ENCODE peak calls at places on chromosome 20, in six cellular contexts. One of them, this sample, is unnamed.

GRCh38 chr20:3797226-3797545 is 1.1 kb downstream of the CDC25B start:
- DNase-seq in cardiac muscle cell: no peak
- DNase-seq in osteocyte: no peak
- DNase-seq in stimulated activated naive CD8-positive, alpha-beta T cell treated with anti-CD3 and anti-CD28 coated beads, Interleukin-15, Interleukin-2, amounts not matched to agents 100 U/mL and 50 U/mL, for 24 hours: no peak
- DNase-seq in left lobe of liver: no peak
- DNase-seq in effector memory CD8-positive, alpha-beta T cell: no peak
- DNase-seq in this sample: no peak

GRCh38 chr20:36572701-36573102 is 695 bp upstream of the TGIF2 start:
- DNase-seq in cardiac muscle cell: peak; percentile 36
- DNase-seq in osteocyte: no peak
- DNase-seq in stimulated activated naive CD8-positive, alpha-beta T cell treated with anti-CD3 and anti-CD28 coated beads, Interleukin-15, Interleukin-2, amounts not matched to agents 100 U/mL and 50 U/mL, for 24 hours: peak; percentile 71
- DNase-seq in left lobe of liver: peak; percentile 54
- DNase-seq in effector memory CD8-positive, alpha-beta T cell: no peak
- DNase-seq in this sample: no peak

GRCh38 chr20:25250508-25250907 is 2.6 kb downstream of the PYGB start:
- DNase-seq in cardiac muscle cell: no peak
- DNase-seq in osteocyte: no peak
- DNase-seq in stimulated activated naive CD8-positive, alpha-beta T cell treated with anti-CD3 and anti-CD28 coated beads, Interleukin-15, Interleukin-2, amounts not matched to agents 100 U/mL and 50 U/mL, for 24 hours: no peak
- DNase-seq in left lobe of liver: no peak
- DNase-seq in effector memory CD8-positive, alpha-beta T cell: no peak
- DNase-seq in this sample: no peak

GRCh38 chr20:43766395-43766794 is 39.6 kb upstream of the GTSF1L start:
- DNase-seq in cardiac muscle cell: no peak
- DNase-seq in osteocyte: no peak
- DNase-seq in stimulated activated naive CD8-positive, alpha-beta T cell treated with anti-CD3 and anti-CD28 coated beads, Interleukin-15, Interleukin-2, amounts not matched to agents 100 U/mL and 50 U/mL, for 24 hours: no peak
- DNase-seq in left lobe of liver: no peak
- DNase-seq in effector memory CD8-positive, alpha-beta T cell: no peak
- DNase-seq in this sample: no peak

GRCh38 chr20:20664795-20665194 is 47.6 kb downstream of the RALGAPA2 start:
- DNase-seq in cardiac muscle cell: peak; percentile 49
- DNase-seq in osteocyte: no peak
- DNase-seq in stimulated activated naive CD8-positive, alpha-beta T cell treated with anti-CD3 and anti-CD28 coated beads, Interleukin-15, Interleukin-2, amounts not matched to agents 100 U/mL and 50 U/mL, for 24 hours: no peak
- DNase-seq in left lobe of liver: no peak
- DNase-seq in effector memory CD8-positive, alpha-beta T cell: no peak
- DNase-seq in this sample: no peak

GRCh38 chr20:53157443-53158408 is 185.6 kb downstream of the TSHZ2 start:
- DNase-seq in cardiac muscle cell: no peak
- DNase-seq in osteocyte: no peak
- DNase-seq in stimulated activated naive CD8-positive, alpha-beta T cell treated with anti-CD3 and anti-CD28 coated beads, Interleukin-15, Interleukin-2, amounts not matched to agents 100 U/mL and 50 U/mL, for 24 hours: peak; percentile 48
- DNase-seq in left lobe of liver: peak; percentile 46
- DNase-seq in effector memory CD8-positive, alpha-beta T cell: peak; percentile 38
- DNase-seq in this sample: no peak

GRCh38 chr20:19335341-19335740 is 122.9 kb downstream of the SLC24A3 start:
- DNase-seq in cardiac muscle cell: no peak
- DNase-seq in osteocyte: no peak
- DNase-seq in stimulated activated naive CD8-positive, alpha-beta T cell treated with anti-CD3 and anti-CD28 coated beads, Interleukin-15, Interleukin-2, amounts not matched to agents 100 U/mL and 50 U/mL, for 24 hours: no peak
- DNase-seq in left lobe of liver: no peak
- DNase-seq in effector memory CD8-positive, alpha-beta T cell: no peak
- DNase-seq in this sample: no peak

GRCh38 chr20:34995192-34995591 is 39.5 kb downstream of the MYH7B start:
- DNase-seq in cardiac muscle cell: no peak
- DNase-seq in osteocyte: no peak
- DNase-seq in stimulated activated naive CD8-positive, alpha-beta T cell treated with anti-CD3 and anti-CD28 coated beads, Interleukin-15, Interleukin-2, amounts not matched to agents 100 U/mL and 50 U/mL, for 24 hours: no peak
- DNase-seq in left lobe of liver: no peak
- DNase-seq in effector memory CD8-positive, alpha-beta T cell: no peak
- DNase-seq in this sample: no peak

GRCh38 chr20:11035211-11035610 is 361.4 kb upstream of the JAG1 start:
- DNase-seq in cardiac muscle cell: no peak
- DNase-seq in osteocyte: no peak
- DNase-seq in stimulated activated naive CD8-positive, alpha-beta T cell treated with anti-CD3 and anti-CD28 coated beads, Interleukin-15, Interleukin-2, amounts not matched to agents 100 U/mL and 50 U/mL, for 24 hours: no peak
- DNase-seq in left lobe of liver: no peak
- DNase-seq in effector memory CD8-positive, alpha-beta T cell: no peak
- DNase-seq in this sample: no peak

GRCh38 chr20:32898721-32899120 is 40.0 kb downstream of the EFCAB8 start:
- DNase-seq in cardiac muscle cell: no peak
- DNase-seq in osteocyte: no peak
- DNase-seq in stimulated activated naive CD8-positive, alpha-beta T cell treated with anti-CD3 and anti-CD28 coated beads, Interleukin-15, Interleukin-2, amounts not matched to agents 100 U/mL and 50 U/mL, for 24 hours: no peak
- DNase-seq in left lobe of liver: no peak
- DNase-seq in effector memory CD8-positive, alpha-beta T cell: no peak
- DNase-seq in this sample: no peak

GRCh38 chr20:36344517-36345132 is 38.5 kb downstream of the DLGAP4 start:
- DNase-seq in cardiac muscle cell: peak; percentile 93
- DNase-seq in osteocyte: no peak
- DNase-seq in stimulated activated naive CD8-positive, alpha-beta T cell treated with anti-CD3 and anti-CD28 coated beads, Interleukin-15, Interleukin-2, amounts not matched to agents 100 U/mL and 50 U/mL, for 24 hours: peak; percentile 28
- DNase-seq in left lobe of liver: no peak
- DNase-seq in effector memory CD8-positive, alpha-beta T cell: peak; percentile 10
- DNase-seq in this sample: peak; percentile 15

GRCh38 chr20:58718121-58718563 is 25.5 kb downstream of the NPEPL1 start:
- DNase-seq in cardiac muscle cell: no peak
- DNase-seq in osteocyte: no peak
- DNase-seq in stimulated activated naive CD8-positive, alpha-beta T cell treated with anti-CD3 and anti-CD28 coated beads, Interleukin-15, Interleukin-2, amounts not matched to agents 100 U/mL and 50 U/mL, for 24 hours: no peak
- DNase-seq in left lobe of liver: peak; percentile 40
- DNase-seq in effector memory CD8-positive, alpha-beta T cell: no peak
- DNase-seq in this sample: no peak

GRCh38 chr20:17964632-17965031 is 4.0 kb downstream of the SNX5 start:
- DNase-seq in cardiac muscle cell: no peak
- DNase-seq in osteocyte: no peak
- DNase-seq in stimulated activated naive CD8-positive, alpha-beta T cell treated with anti-CD3 and anti-CD28 coated beads, Interleukin-15, Interleukin-2, amounts not matched to agents 100 U/mL and 50 U/mL, for 24 hours: no peak
- DNase-seq in left lobe of liver: no peak
- DNase-seq in effector memory CD8-positive, alpha-beta T cell: no peak
- DNase-seq in this sample: no peak